ENCODE peak calls at places on chromosome 5, in ten cellular contexts. One of them, this sample, is unnamed. For H3K9me3, the result is how much of the 10 kb centered on the place peaks cover.

GRCh38 chr5:127697894-127698600 is 5.1 kb upstream of the CCDC192 start:
- DNase-seq in adrenal gland: peak
- DNase-seq in IMR-90: peak
- DNase-seq in vagina: no peak
- DNase-seq in CD8-positive, alpha-beta memory T cell: no peak
- DNase-seq in fibroblast of lung: peak
- DNase-seq in neural progenitor cell: no peak
- DNase-seq in CD4-positive, CD25-positive, alpha-beta regulatory T cell: no peak
- DNase-seq in tibial artery: no peak
- DNase-seq in heart left ventricle: no peak
- DNase-seq in this sample: no peak

GRCh38 chr5:142428036-142428772 is 103.4 kb upstream of the SPRY4 start:
- DNase-seq in adrenal gland: no peak
- DNase-seq in IMR-90: no peak
- DNase-seq in vagina: no peak
- DNase-seq in CD8-positive, alpha-beta memory T cell: no peak
- DNase-seq in fibroblast of lung: no peak
- DNase-seq in neural progenitor cell: no peak
- DNase-seq in CD4-positive, CD25-positive, alpha-beta regulatory T cell: no peak
- DNase-seq in tibial artery: no peak
- DNase-seq in heart left ventricle: no peak
- DNase-seq in this sample: no peak

GRCh38 chr5:175520321-175520720 is 42.0 kb downstream of the SFXN1 start:
- DNase-seq in adrenal gland: no peak
- DNase-seq in IMR-90: no peak
- DNase-seq in vagina: no peak
- DNase-seq in CD8-positive, alpha-beta memory T cell: no peak
- DNase-seq in fibroblast of lung: no peak
- DNase-seq in neural progenitor cell: no peak
- DNase-seq in CD4-positive, CD25-positive, alpha-beta regulatory T cell: no peak
- DNase-seq in tibial artery: no peak
- DNase-seq in heart left ventricle: no peak
- DNase-seq in this sample: no peak

GRCh38 chr5:132183723-132184122 is 43.9 kb downstream of the P4HA2 start:
- DNase-seq in adrenal gland: no peak
- DNase-seq in IMR-90: peak
- DNase-seq in vagina: no peak
- DNase-seq in CD8-positive, alpha-beta memory T cell: no peak
- DNase-seq in fibroblast of lung: no peak
- DNase-seq in neural progenitor cell: no peak
- DNase-seq in CD4-positive, CD25-positive, alpha-beta regulatory T cell: no peak
- DNase-seq in tibial artery: no peak
- DNase-seq in heart left ventricle: no peak
- DNase-seq in this sample: no peak

GRCh38 chr5:95959051-95959963 is 2.3 kb downstream of the ELL2 start:
- DNase-seq in adrenal gland: no peak
- DNase-seq in IMR-90: peak
- DNase-seq in vagina: no peak
- DNase-seq in CD8-positive, alpha-beta memory T cell: no peak
- DNase-seq in fibroblast of lung: peak
- DNase-seq in neural progenitor cell: peak
- DNase-seq in CD4-positive, CD25-positive, alpha-beta regulatory T cell: no peak
- DNase-seq in tibial artery: no peak
- DNase-seq in heart left ventricle: no peak
- DNase-seq in this sample: no peak

GRCh38 chr5:11385901-11386293 is 518.3 kb downstream of the CTNND2 start:
- DNase-seq in adrenal gland: no peak
- DNase-seq in IMR-90: no peak
- DNase-seq in vagina: no peak
- DNase-seq in CD8-positive, alpha-beta memory T cell: no peak
- DNase-seq in fibroblast of lung: no peak
- DNase-seq in neural progenitor cell: peak
- DNase-seq in CD4-positive, CD25-positive, alpha-beta regulatory T cell: no peak
- DNase-seq in tibial artery: no peak
- DNase-seq in heart left ventricle: no peak
- DNase-seq in this sample: no peak

GRCh38 chr5:9479361-9479760 is 66.5 kb downstream of the SEMA5A start:
- DNase-seq in adrenal gland: no peak
- DNase-seq in IMR-90: peak
- DNase-seq in vagina: no peak
- DNase-seq in CD8-positive, alpha-beta memory T cell: no peak
- DNase-seq in fibroblast of lung: no peak
- DNase-seq in neural progenitor cell: no peak
- DNase-seq in CD4-positive, CD25-positive, alpha-beta regulatory T cell: no peak
- DNase-seq in tibial artery: no peak
- DNase-seq in heart left ventricle: no peak
- DNase-seq in this sample: no peak

GRCh38 chr5:176865964-176866363 is 33.2 kb downstream of the HK3 start:
- DNase-seq in adrenal gland: no peak
- DNase-seq in IMR-90: no peak
- DNase-seq in vagina: no peak
- DNase-seq in CD8-positive, alpha-beta memory T cell: no peak
- DNase-seq in fibroblast of lung: no peak
- DNase-seq in neural progenitor cell: no peak
- DNase-seq in CD4-positive, CD25-positive, alpha-beta regulatory T cell: no peak
- DNase-seq in tibial artery: no peak
- DNase-seq in heart left ventricle: no peak
- DNase-seq in this sample: no peak

GRCh38 chr5:124888050-124888506 is 141.6 kb upstream of the ZNF608 start:
- DNase-seq in adrenal gland: no peak
- DNase-seq in IMR-90: no peak
- DNase-seq in vagina: no peak
- DNase-seq in CD8-positive, alpha-beta memory T cell: no peak
- DNase-seq in fibroblast of lung: no peak
- DNase-seq in neural progenitor cell: peak
- DNase-seq in CD4-positive, CD25-positive, alpha-beta regulatory T cell: no peak
- DNase-seq in tibial artery: no peak
- DNase-seq in heart left ventricle: no peak
- DNase-seq in this sample: no peak

GRCh38 chr5:132479812-132480441 is 10.6 kb downstream of the IRF1 start:
- DNase-seq in adrenal gland: no peak
- DNase-seq in IMR-90: no peak
- DNase-seq in vagina: no peak
- DNase-seq in CD8-positive, alpha-beta memory T cell: no peak
- DNase-seq in fibroblast of lung: no peak
- DNase-seq in neural progenitor cell: no peak
- DNase-seq in CD4-positive, CD25-positive, alpha-beta regulatory T cell: no peak
- DNase-seq in tibial artery: no peak
- DNase-seq in heart left ventricle: peak
- DNase-seq in this sample: no peak

GRCh38 chr5:145403959-145404358 is 431.2 kb downstream of the PRELID2 start:
- DNase-seq in adrenal gland: no peak
- DNase-seq in IMR-90: no peak
- DNase-seq in vagina: no peak
- DNase-seq in CD8-positive, alpha-beta memory T cell: no peak
- DNase-seq in fibroblast of lung: no peak
- DNase-seq in neural progenitor cell: no peak
- DNase-seq in CD4-positive, CD25-positive, alpha-beta regulatory T cell: no peak
- DNase-seq in tibial artery: no peak
- DNase-seq in heart left ventricle: no peak
- DNase-seq in this sample: no peak

GRCh38 chr5:145407300-145408047 is 427.7 kb downstream of the PRELID2 start:
- DNase-seq in adrenal gland: no peak
- DNase-seq in IMR-90: no peak
- DNase-seq in vagina: no peak
- DNase-seq in CD8-positive, alpha-beta memory T cell: no peak
- DNase-seq in fibroblast of lung: no peak
- DNase-seq in neural progenitor cell: no peak
- DNase-seq in CD4-positive, CD25-positive, alpha-beta regulatory T cell: no peak
- DNase-seq in tibial artery: no peak
- DNase-seq in heart left ventricle: no peak
- DNase-seq in this sample: no peak

GRCh38 chr5:145408048-145408341 is 427.1 kb downstream of the PRELID2 start:
- DNase-seq in adrenal gland: no peak
- DNase-seq in IMR-90: no peak
- DNase-seq in vagina: no peak
- DNase-seq in CD8-positive, alpha-beta memory T cell: no peak
- DNase-seq in fibroblast of lung: no peak
- DNase-seq in neural progenitor cell: no peak
- DNase-seq in CD4-positive, CD25-positive, alpha-beta regulatory T cell: no peak
- DNase-seq in tibial artery: no peak
- DNase-seq in heart left ventricle: no peak
- DNase-seq in this sample: no peak
- H3K9me3 ChIP-seq in adrenal gland: under half
- H3K9me3 ChIP-seq in IMR-90: under half
- H3K9me3 ChIP-seq in vagina: under half
- H3K9me3 ChIP-seq in CD8-positive, alpha-beta memory T cell: under half
- H3K9me3 ChIP-seq in fibroblast of lung: under half
- H3K9me3 ChIP-seq in neural progenitor cell: under half
- H3K9me3 ChIP-seq in CD4-positive, CD25-positive, alpha-beta regulatory T cell: under half
- H3K9me3 ChIP-seq in tibial artery: under half
- H3K9me3 ChIP-seq in heart left ventricle: under half
- H3K9me3 ChIP-seq in this sample: under half

GRCh38 chr5:4384649-4385048 is 755.5 kb upstream of the ADAMTS16 start:
- DNase-seq in adrenal gland: no peak
- DNase-seq in IMR-90: no peak
- DNase-seq in vagina: no peak
- DNase-seq in CD8-positive, alpha-beta memory T cell: no peak
- DNase-seq in fibroblast of lung: no peak
- DNase-seq in neural progenitor cell: no peak
- DNase-seq in CD4-positive, CD25-positive, alpha-beta regulatory T cell: no peak
- DNase-seq in tibial artery: no peak
- DNase-seq in heart left ventricle: no peak
- DNase-seq in this sample: no peak
- H3K9me3 ChIP-seq in adrenal gland: under half
- H3K9me3 ChIP-seq in IMR-90: under half
- H3K9me3 ChIP-seq in vagina: under half
- H3K9me3 ChIP-seq in CD8-positive, alpha-beta memory T cell: under half
- H3K9me3 ChIP-seq in fibroblast of lung: under half
- H3K9me3 ChIP-seq in neural progenitor cell: under half
- H3K9me3 ChIP-seq in CD4-positive, CD25-positive, alpha-beta regulatory T cell: under half
- H3K9me3 ChIP-seq in tibial artery: under half
- H3K9me3 ChIP-seq in heart left ventricle: under half
- H3K9me3 ChIP-seq in this sample: under half

GRCh38 chr5:179451813-179452196 is 98.5 kb upstream of the RUFY1 start:
- DNase-seq in adrenal gland: no peak
- DNase-seq in IMR-90: no peak
- DNase-seq in vagina: no peak
- DNase-seq in CD8-positive, alpha-beta memory T cell: no peak
- DNase-seq in fibroblast of lung: no peak
- DNase-seq in neural progenitor cell: no peak
- DNase-seq in CD4-positive, CD25-positive, alpha-beta regulatory T cell: no peak
- DNase-seq in tibial artery: no peak
- DNase-seq in heart left ventricle: no peak
- DNase-seq in this sample: no peak

GRCh38 chr5:179454354-179454753 is 96.0 kb upstream of the RUFY1 start:
- DNase-seq in adrenal gland: no peak
- DNase-seq in IMR-90: no peak
- DNase-seq in vagina: no peak
- DNase-seq in CD8-positive, alpha-beta memory T cell: no peak
- DNase-seq in fibroblast of lung: no peak
- DNase-seq in neural progenitor cell: no peak
- DNase-seq in CD4-positive, CD25-positive, alpha-beta regulatory T cell: no peak
- DNase-seq in tibial artery: no peak
- DNase-seq in heart left ventricle: no peak
- DNase-seq in this sample: no peak

GRCh38 chr5:179451099-179451812 is 99.1 kb upstream of the RUFY1 start:
- DNase-seq in adrenal gland: no peak
- DNase-seq in IMR-90: no peak
- DNase-seq in vagina: no peak
- DNase-seq in CD8-positive, alpha-beta memory T cell: no peak
- DNase-seq in fibroblast of lung: no peak
- DNase-seq in neural progenitor cell: no peak
- DNase-seq in CD4-positive, CD25-positive, alpha-beta regulatory T cell: no peak
- DNase-seq in tibial artery: no peak
- DNase-seq in heart left ventricle: no peak
- DNase-seq in this sample: no peak

GRCh38 chr5:179453616-179454015 is 96.7 kb upstream of the RUFY1 start:
- DNase-seq in adrenal gland: no peak
- DNase-seq in IMR-90: no peak
- DNase-seq in vagina: no peak
- DNase-seq in CD8-positive, alpha-beta memory T cell: no peak
- DNase-seq in fibroblast of lung: no peak
- DNase-seq in neural progenitor cell: no peak
- DNase-seq in CD4-positive, CD25-positive, alpha-beta regulatory T cell: no peak
- DNase-seq in tibial artery: no peak
- DNase-seq in heart left ventricle: no peak
- DNase-seq in this sample: no peak

DNA sequence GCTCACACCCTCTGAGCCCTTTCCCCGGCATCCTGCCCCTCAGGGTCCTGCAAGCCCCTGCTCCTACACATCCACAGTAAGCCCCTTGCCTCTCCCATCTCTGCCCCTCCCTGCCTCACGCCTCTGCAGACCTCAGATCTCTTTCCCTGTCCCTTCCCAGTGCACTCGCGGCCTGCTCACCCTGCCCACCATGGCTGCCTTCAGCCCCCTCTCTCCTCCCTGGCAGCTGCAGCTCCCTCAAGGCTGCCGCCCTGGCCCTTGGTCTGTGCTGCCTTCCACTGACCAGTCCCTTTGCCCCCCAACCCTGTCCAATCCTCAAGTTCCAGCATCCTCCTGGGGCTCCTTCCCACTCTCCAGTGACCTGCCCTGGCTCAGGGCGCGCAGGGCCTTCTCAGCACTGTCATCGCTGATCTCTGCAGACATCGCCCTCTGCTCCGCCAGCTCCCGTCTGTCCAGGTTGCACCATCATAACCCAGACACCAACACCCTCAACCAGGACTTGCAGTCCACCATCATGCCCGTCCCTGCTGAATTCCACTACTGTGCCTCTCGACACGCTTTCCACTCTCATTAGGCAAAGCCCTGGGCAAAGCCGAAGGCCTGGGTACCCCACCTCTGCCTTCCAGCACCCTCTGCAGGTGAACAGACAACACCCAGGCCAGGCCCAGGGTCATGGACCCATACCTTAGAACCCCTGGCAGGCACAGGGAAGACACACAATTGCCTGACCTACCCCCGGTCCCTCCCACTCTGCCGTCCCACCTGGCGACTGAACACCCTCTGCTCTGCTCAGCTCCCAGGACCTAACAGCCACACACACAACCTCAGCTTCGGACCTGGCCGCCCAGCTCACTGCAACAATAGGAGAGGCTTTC is 97.8 kb upstream of the RUFY1 start:
- DNase-seq in adrenal gland: no peak
- DNase-seq in IMR-90: no peak
- DNase-seq in vagina: no peak
- DNase-seq in CD8-positive, alpha-beta memory T cell: no peak
- DNase-seq in fibroblast of lung: no peak
- DNase-seq in neural progenitor cell: no peak
- DNase-seq in CD4-positive, CD25-positive, alpha-beta regulatory T cell: no peak
- DNase-seq in tibial artery: no peak
- DNase-seq in heart left ventricle: no peak
- DNase-seq in this sample: no peak
- H3K9me3 ChIP-seq in adrenal gland: under half
- H3K9me3 ChIP-seq in IMR-90: under half
- H3K9me3 ChIP-seq in vagina: under half
- H3K9me3 ChIP-seq in CD8-positive, alpha-beta memory T cell: under half
- H3K9me3 ChIP-seq in fibroblast of lung: under half
- H3K9me3 ChIP-seq in neural progenitor cell: under half
- H3K9me3 ChIP-seq in CD4-positive, CD25-positive, alpha-beta regulatory T cell: under half
- H3K9me3 ChIP-seq in tibial artery: under half
- H3K9me3 ChIP-seq in heart left ventricle: under half
- H3K9me3 ChIP-seq in this sample: under half

DNA sequence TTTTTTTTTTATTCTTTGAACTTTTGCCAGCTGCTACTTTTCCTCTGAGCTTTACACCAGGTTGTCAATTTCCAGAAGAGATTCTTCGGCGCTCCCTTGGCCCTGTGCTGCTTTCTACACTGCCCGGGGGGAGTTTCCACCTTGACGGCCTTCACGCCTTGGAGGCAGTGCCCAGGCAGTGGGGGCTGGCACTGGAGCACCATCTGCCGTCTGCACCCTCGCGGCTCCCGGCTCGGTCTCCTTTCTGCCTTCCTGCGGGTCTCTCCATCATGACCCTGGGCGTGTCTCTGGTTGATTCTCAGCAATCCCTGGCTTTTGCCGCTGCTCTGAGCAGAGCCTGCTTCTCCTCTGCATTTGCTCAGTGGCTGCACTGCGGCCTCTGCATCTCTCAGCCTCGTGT is 2.9 kb downstream of the SLC6A18 start:
- DNase-seq in adrenal gland: no peak
- DNase-seq in IMR-90: no peak
- DNase-seq in vagina: no peak
- DNase-seq in CD8-positive, alpha-beta memory T cell: no peak
- DNase-seq in fibroblast of lung: no peak
- DNase-seq in neural progenitor cell: no peak
- DNase-seq in CD4-positive, CD25-positive, alpha-beta regulatory T cell: no peak
- DNase-seq in tibial artery: no peak
- DNase-seq in heart left ventricle: no peak
- DNase-seq in this sample: no peak
- H3K9me3 ChIP-seq in adrenal gland: under half
- H3K9me3 ChIP-seq in IMR-90: under half
- H3K9me3 ChIP-seq in vagina: under half
- H3K9me3 ChIP-seq in CD8-positive, alpha-beta memory T cell: under half
- H3K9me3 ChIP-seq in fibroblast of lung: under half
- H3K9me3 ChIP-seq in neural progenitor cell: under half
- H3K9me3 ChIP-seq in CD4-positive, CD25-positive, alpha-beta regulatory T cell: under half
- H3K9me3 ChIP-seq in tibial artery: under half
- H3K9me3 ChIP-seq in heart left ventricle: under half
- H3K9me3 ChIP-seq in this sample: under half

This sample was measured in aorta.